ENCODE peak calls at places on chromosomes 13 and 19, in four cellular contexts. K, B, C and P are unnamed samples.

GRCh38 chr19:13225085-13225484 is 74.9 kb downstream of the IER2 start:
- DNase-seq in K (no peak), B (no peak), C (no peak), P (no peak)

GRCh38 chr13:104597554-104598240 is 1531.5 kb upstream of the SLC10A2 start:
- DNase-seq in K (no peak), B (no peak), C (no peak), P (no peak)

GRCh38 chr13:26021516-26021915 is 30.3 kb downstream of the SHISA2 start:
- DNase-seq in K (no peak), B (no peak), C (no peak), P (no peak)

GRCh38 chr13:24764276-24764630 is 284 bp downstream of the RNF17 start:
- DNase-seq in K (no peak), B (no peak), C (no peak), P (no peak)

GRCh38 chr19:4014541-4015491 is 7.3 kb downstream of the PIAS4 start:
- DNase-seq in K (peak), B (peak), C (no peak), P (no peak)

GRCh38 chr19:4373601-4374441 is 26.5 kb downstream of the SH3GL1 start:
- DNase-seq in K (no peak), B (no peak), C (no peak), P (no peak)

GRCh38 chr19:41936416-41936850 is 8.2 kb upstream of the ERFL start:
- DNase-seq in K (no peak), B (no peak), C (peak), P (no peak)

GRCh38 chr13:70668983-70669382 is 560.7 kb upstream of the KLHL1 start:
- DNase-seq in K (no peak), B (no peak), C (no peak), P (no peak)

GRCh38 chr19:46232468-46232867 is 2.9 kb downstream of the IGFL1 start:
- DNase-seq in K (no peak), B (no peak), C (no peak), P (no peak)

GRCh38 chr13:110546933-110547332 is 14.6 kb downstream of the RAB20 start:
- DNase-seq in K (peak), B (peak), C (peak), P (peak)

GRCh38 chr13:49782784-49783183 is 9.7 kb downstream of the KPNA3 start:
- DNase-seq in K (no peak), B (no peak), C (no peak), P (no peak)

DNA sequence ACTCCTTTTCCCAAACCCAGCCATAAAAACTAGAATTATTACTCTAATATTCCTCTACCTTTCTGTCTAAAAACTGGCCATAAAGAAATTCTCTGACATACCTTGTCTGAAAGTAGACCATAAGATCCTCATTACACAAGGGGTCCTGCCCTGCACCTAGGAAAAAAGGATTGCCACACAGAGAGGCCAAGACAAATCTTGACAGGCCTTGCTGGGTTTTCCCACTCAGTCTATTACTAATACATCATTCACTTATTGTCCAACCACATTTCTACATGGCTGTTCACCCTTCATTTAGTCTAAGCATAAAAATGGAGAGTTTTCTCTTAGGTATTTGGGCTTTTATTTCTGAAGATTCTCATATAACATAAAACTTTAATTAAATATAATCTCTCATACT is 319.8 kb downstream of the PCDH20 start:
- DNase-seq in K (no peak), B (no peak), C (no peak), P (no peak)
- TF ChIP-seq POLR2A in K (no peak), B (no peak), C (no peak), P (no peak)

DNA sequence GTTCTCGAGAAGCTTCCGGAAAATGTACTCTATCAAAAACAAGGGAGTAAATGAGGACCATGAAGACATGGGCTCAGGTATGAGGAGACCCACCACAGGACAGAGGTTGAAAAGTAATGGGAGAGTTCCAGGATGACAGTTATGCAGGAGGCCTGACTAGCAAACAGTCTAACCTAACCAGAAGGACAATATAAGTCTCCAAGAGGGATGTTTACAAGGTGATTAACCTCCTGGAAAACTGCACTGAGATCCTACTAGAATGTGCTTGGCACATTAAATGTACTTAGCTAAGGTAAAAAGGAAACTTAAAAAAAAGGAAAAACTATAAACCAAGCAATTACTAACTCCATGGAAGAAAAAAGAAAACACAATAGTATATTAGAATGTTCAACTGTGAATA is 258.3 kb downstream of the KLF5 start:
- DNase-seq in K (no peak), B (no peak), C (no peak), P (no peak)
- TF ChIP-seq POLR2A in K (no peak), B (no peak), C (no peak), P (no peak)

DNA sequence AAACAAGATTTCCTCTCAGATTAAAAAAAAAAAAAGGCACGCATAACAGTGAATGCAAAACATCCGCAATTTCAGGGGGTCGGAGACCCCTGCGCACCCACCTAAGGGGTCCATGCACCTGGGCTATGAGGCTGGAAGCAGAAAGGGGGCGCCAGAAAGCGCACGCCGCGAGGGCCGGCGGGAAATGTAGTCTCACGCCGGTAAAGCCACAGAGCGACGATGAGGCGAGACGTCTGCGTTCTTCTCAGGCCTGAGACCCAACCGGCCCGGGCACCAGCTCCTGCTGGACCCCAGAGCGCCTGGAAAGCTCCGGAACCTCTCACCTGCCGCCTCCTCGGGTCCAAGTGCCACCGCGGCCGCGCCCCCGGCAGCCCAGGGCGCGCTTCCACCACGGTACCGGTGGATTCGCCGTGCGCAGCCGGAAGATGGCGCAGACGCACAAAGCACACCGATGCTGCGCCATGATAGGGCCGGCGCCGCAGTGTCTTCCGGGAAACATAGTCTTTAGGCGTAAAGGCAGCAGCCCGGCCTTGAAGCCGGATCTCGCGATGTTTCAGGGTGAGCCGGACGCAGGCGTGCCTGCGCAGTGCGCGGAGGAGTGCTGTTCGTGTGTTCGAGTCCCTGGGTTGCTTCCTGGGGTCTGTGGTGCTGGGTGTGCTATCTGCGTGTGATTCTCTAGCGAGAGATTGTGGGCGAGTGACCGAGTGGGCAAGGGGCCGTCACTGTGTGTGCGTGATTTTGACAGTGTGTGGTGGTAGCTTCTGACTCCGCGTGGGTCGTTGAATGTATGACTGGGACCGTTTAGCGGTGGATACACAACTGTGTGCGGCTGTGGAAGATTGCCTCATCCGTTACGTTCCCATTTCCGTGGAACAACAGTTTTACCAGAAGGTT is at the start of gene ZNF582:
- DNase-seq in K (peak), B (peak), C (peak), P (peak)
- TF ChIP-seq POLR2A in K (peak), B (no peak), C (peak), P (no peak)

DNA sequence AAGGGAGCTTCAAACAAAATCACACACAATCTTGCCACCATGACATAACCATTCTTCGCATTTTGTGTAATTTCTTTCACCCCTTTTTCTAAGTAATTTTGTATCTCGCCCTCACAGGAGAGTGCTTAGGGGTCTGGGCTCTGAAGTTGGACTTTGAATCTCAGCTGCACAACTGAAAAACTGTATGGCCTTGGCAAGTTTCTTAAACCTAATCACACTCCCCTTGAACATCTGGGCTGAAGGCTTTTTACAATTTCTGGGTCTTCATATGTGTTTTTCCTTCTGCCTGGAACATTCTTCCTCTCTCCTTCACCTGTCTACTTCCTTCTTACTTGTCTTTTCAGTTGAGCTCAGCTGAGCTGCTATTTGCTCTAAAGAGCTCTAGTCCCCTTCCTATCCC is 24.3 kb upstream of the CPB2 start:
- DNase-seq in K (no peak), B (no peak), C (no peak), P (no peak)
- TF ChIP-seq POLR2A in K (no peak), B (no peak), C (no peak), P (no peak)

DNA sequence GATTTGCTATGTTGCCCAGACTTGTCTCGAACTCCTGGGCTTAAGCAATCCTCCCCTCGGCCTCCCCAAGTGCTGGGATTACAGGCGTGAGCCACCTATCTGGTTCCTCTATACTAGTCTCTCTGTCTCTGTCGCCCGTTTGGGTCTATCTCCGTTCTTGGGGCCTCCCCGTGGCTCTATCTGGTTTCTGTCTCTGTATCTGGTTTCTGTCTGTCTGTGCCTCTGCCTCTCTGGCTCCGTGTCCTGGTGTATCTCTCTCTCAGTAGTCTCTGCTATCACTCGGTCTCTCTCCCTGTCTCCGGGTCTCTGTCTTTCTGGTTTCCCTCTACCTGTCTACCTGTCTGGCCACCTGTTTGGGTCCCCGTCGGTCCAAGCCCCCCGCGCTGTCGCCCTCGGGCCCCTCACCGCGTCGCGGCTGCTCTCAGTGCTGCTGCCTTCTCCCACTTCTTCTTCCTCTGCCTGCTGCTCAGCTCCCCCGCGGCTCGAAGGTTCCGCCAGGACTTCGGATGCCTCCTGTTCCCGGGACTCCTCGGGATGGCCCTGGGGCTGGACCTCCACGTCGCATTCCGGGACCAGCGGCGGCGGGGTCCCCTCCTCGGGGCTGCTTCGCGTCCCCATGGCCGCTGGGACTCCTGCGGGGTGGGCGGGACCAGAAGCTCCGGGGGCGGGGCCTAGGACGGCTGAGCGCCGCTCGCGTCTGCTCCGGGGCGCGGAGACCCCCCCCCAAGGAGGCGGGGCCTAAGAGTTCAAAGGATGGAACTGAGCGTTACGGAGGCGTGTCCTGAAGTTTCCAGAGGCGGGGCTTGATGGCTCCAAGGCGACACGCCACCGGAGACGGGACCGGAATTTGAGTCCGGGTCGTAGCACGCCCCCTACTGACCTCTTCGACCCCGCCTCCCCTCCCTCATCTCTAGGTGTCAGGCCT is 783 bp downstream of the PHLDB3 start:
- DNase-seq in K (peak), B (peak), C (peak), P (peak)
- TF ChIP-seq POLR2A in K (peak), B (peak), C (peak), P (no peak)

GRCh38 chr19:47430041-47430802 is 10.9 kb upstream of the MEIS3 start:
- DNase-seq in K (peak), B (peak), C (no peak), P (no peak)
- TF ChIP-seq POLR2A in K (no peak), B (no peak), C (no peak), P (no peak)

GRCh38 chr13:46731535-46731934 is 65.4 kb downstream of the ESD start:
- DNase-seq in K (no peak), B (no peak), C (no peak), P (no peak)

GRCh38 chr13:46726347-46726746 is 70.6 kb downstream of the ESD start:
- DNase-seq in K (no peak), B (no peak), C (no peak), P (no peak)

GRCh38 chr13:46728777-46729176 is 68.2 kb downstream of the ESD start:
- DNase-seq in K (no peak), B (no peak), C (no peak), P (no peak)
- TF ChIP-seq POLR2A in K (no peak), B (no peak), C (no peak), P (no peak)

GRCh38 chr13:89212186-89212585 is 1541.0 kb downstream of the SLITRK5 start:
- DNase-seq in K (no peak), B (no peak), C (no peak), P (no peak)

GRCh38 chr13:89214115-89214514 is 1542.9 kb downstream of the SLITRK5 start:
- DNase-seq in K (no peak), B (no peak), C (no peak), P (no peak)
- TF ChIP-seq POLR2A in K (no peak), B (no peak), C (no peak), P (no peak)

DNA sequence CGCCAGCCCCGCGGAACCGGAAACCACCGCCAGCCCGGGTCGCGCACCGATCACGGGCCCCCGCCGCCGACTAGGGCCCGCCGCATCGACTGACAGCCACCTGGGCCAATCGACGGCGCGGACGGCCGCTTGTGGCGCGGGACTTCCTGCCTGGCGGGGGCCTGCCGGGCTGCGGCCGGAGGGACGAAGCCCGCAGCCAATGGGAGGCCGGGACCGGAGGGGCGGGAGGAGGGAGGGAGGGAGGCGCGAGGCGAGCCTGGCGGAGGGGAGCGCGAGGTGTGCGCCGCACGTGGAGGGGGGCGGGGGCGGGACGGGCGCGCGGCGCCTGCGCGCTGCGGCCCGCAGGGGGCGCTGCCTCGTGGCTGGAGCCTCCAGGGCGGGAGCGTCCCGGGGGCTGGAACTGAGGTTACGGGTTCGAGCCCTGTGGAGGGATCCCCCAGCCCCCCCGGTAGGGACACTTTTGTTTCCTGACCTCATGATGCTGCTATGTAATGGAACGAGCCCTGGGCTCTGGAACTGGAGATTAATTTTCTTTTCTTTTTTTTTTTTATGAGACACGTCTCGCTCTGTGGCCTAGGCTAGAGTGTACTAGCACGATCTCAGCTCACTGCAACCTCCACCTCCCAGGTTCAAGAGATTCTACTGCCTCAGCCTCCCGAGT is at the start of gene MLLT1:
- DNase-seq in K (peak), B (peak), C (peak), P (peak)
- TF ChIP-seq POLR2A in K (peak), B (no peak), C (no peak), P (no peak)

GRCh38 chr19:44703336-44704078 is 4.6 kb downstream of the CEACAM16 start:
- DNase-seq in K (no peak), B (no peak), C (no peak), P (no peak)
- TF ChIP-seq POLR2A in K (no peak), B (no peak), C (no peak), P (no peak)